ENCODE peak calls at places on chromosome 22, in seven cellular contexts. Q is mesothelial cell of epicardium, C is caudate nucleus, P is NCI-H1105 treated with DMSO at 0.1 percent for 48 hours, I is GM23338, X is spleen, F is AML-193. V is an unnamed sample.

GRCh38 chr22:23791737-23792645 is 5.2 kb downstream of the SMARCB1 start:
- DNase-seq in Q (no peak), I (no peak), P (no peak), F (no peak), C (no peak), X (peak), V (no peak)

GRCh38 chr22:37282385-37282677 is at the start of gene CYTH4:
- DNase-seq in X (peak), I (no peak), P (no peak), Q (no peak), C (no peak), F (peak), V (peak)

GRCh38 chr22:18057568-18058209 is 20.1 kb upstream of the PEX26 start:
- DNase-seq in F (no peak), C (no peak), X (peak), I (no peak), Q (no peak), P (no peak), V (no peak)

GRCh38 chr22:49657275-49657973 is 170.2 kb downstream of the BRD1 start:
- DNase-seq in C (no peak), X (peak), F (peak), I (no peak), Q (no peak), P (no peak), V (peak)

GRCh38 chr22:19510919-19511341 is 13.3 kb downstream of the CLDN5 start:
- DNase-seq in X (no peak), Q (no peak), C (no peak), P (no peak), I (no peak), F (no peak), V (no peak)

GRCh38 chr22:37175414-37176144 is 12.5 kb downstream of the C1QTNF6 start:
- DNase-seq in F (no peak), Q (no peak), I (no peak), P (no peak), C (no peak), X (peak), V (peak)

GRCh38 chr22:41696714-41697113 is 2.6 kb upstream of the MEI1 start:
- DNase-seq in Q (peak), X (peak), C (no peak), P (no peak), I (no peak), F (no peak), V (no peak)

GRCh38 chr22:45502215-45503070 is at the start of gene FBLN1:
- DNase-seq in X (no peak), P (peak), Q (peak), F (no peak), C (no peak), I (peak), V (no peak)

GRCh38 chr22:31944700-31945477 is 554 bp downstream of the YWHAH start:
- DNase-seq in P (no peak), Q (peak), I (peak), X (peak), F (no peak), C (peak), V (peak)

GRCh38 chr22:29517215-29517908 is 36.2 kb downstream of the THOC5 start:
- DNase-seq in I (no peak), C (no peak), Q (no peak), P (peak), X (peak), F (no peak), V (no peak)

GRCh38 chr22:23803001-23803819 is 16.4 kb downstream of the SMARCB1 start:
- DNase-seq in Q (no peak), X (no peak), I (no peak), C (no peak), F (no peak), P (no peak), V (no peak)

GRCh38 chr22:38347944-38348750 is 30.9 kb upstream of the CSNK1E start:
- DNase-seq in X (peak), Q (peak), I (no peak), F (no peak), P (no peak), C (no peak), V (peak)

GRCh38 chr22:45296628-45297297 is 12.0 kb downstream of the UPK3A start:
- DNase-seq in X (no peak), Q (no peak), C (no peak), F (peak), P (no peak), I (no peak), V (no peak)

GRCh38 chr22:40477683-40478348 is 107.4 kb downstream of the SGSM3 start:
- DNase-seq in F (no peak), P (no peak), X (no peak), I (no peak), Q (no peak), C (no peak), V (no peak)

GRCh38 chr22:37010174-37010573 is 9.1 kb downstream of the TST start:
- DNase-seq in I (no peak), Q (no peak), F (no peak), C (no peak), X (no peak), P (no peak), V (no peak)

GRCh38 chr22:49576241-49577141 is 251.2 kb downstream of the BRD1 start:
- DNase-seq in X (peak), P (no peak), I (no peak), Q (no peak), C (no peak), F (no peak), V (peak)

GRCh38 chr22:21636629-21637218 is 4.2 kb downstream of the CCDC116 start:
- DNase-seq in I (no peak), F (no peak), Q (no peak), C (no peak), P (no peak), X (no peak), V (no peak)

GRCh38 chr22:22935546-22936157 is 48.0 kb downstream of the IGLL5 start:
- DNase-seq in X (peak), P (no peak), C (no peak), I (peak), F (no peak), Q (no peak), V (no peak)

GRCh38 chr22:47150426-47150825 is 388.0 kb downstream of the TBC1D22A start:
- DNase-seq in P (no peak), X (no peak), C (no peak), I (no peak), F (no peak), Q (no peak), V (no peak)

GRCh38 chr22:38270091-38270972 is 2.5 kb downstream of the TMEM184B start:
- DNase-seq in C (peak), X (no peak), I (no peak), P (no peak), Q (no peak), F (no peak), V (no peak)

GRCh38 chr22:26672060-26672471 is 14.7 kb downstream of the MIAT start:
- DNase-seq in I (no peak), X (peak), P (no peak), Q (no peak), C (no peak), F (no peak), V (no peak)

GRCh38 chr22:47210686-47211085 is 448.2 kb downstream of the TBC1D22A start:
- DNase-seq in I (no peak), Q (no peak), F (no peak), C (no peak), X (peak), P (no peak), V (no peak)

GRCh38 chr22:30040499-30041055 is 39.7 kb upstream of the HORMAD2 start:
- DNase-seq in P (no peak), I (no peak), X (no peak), F (no peak), Q (peak), C (no peak), V (no peak)

GRCh38 chr22:30922151-30922611 is 46.4 kb downstream of the MORC2 start:
- DNase-seq in C (peak), F (no peak), X (peak), P (peak), Q (no peak), I (peak), V (peak)

GRCh38 chr22:20242393-20243175 is 25.5 kb downstream of the RTN4R start:
- DNase-seq in X (no peak), C (no peak), Q (no peak), P (no peak), F (no peak), I (no peak), V (no peak)

GRCh38 chr22:33126881-33127280 is 68.7 kb upstream of the SYN3 start:
- DNase-seq in P (peak), C (no peak), X (no peak), I (peak), F (no peak), Q (no peak), V (no peak)

GRCh38 chr22:49570032-49570848 is 257.4 kb downstream of the BRD1 start:
- DNase-seq in P (no peak), X (peak), F (no peak), C (no peak), Q (no peak), I (no peak), V (peak)

GRCh38 chr22:21926728-21927127 is 25.9 kb downstream of the PPM1F start:
- DNase-seq in F (no peak), X (peak), P (no peak), C (no peak), I (no peak), Q (no peak), V (no peak)

GRCh38 chr22:19820880-19821522 is 33.7 kb downstream of the GNB1L start:
- DNase-seq in F (no peak), Q (peak), I (peak), C (no peak), P (no peak), X (peak), V (peak)

GRCh38 chr22:45235101-45235777 is 5.5 kb downstream of the KIAA0930 start:
- DNase-seq in C (peak), X (peak), I (no peak), Q (no peak), F (peak), P (peak), V (peak)

GRCh38 chr22:49712195-49712791 is 115.4 kb downstream of the BRD1 start:
- DNase-seq in X (peak), C (no peak), P (no peak), F (no peak), Q (peak), I (no peak), V (peak)

GRCh38 chr22:43438666-43439347 is 27.0 kb downstream of the MPPED1 start:
- DNase-seq in F (no peak), X (peak), P (no peak), C (no peak), Q (no peak), I (no peak), V (peak)

V was measured in cardiac septum.